ENCODE peak calls at places on chromosomes 11 and 22, in six cellular contexts. One of them, this sample, is unnamed.

GRCh38 chr11:60926500-60926899 is 2.2 kb downstream of the TMEM132A start:
- DNase-seq in IMR-90: no peak
- DNase-seq in NCI-H2081: no peak
- DNase-seq in neural crest cell: no peak
- DNase-seq in T-cell: no peak
- DNase-seq in tibial artery: no peak
- DNase-seq in this sample: peak; percentile 71

GRCh38 chr22:19663286-19663815 is 51.0 kb upstream of the SEPTIN5 start:
- DNase-seq in T-cell: no peak
- DNase-seq in tibial artery: peak; percentile 56
- DNase-seq in neural crest cell: no peak
- DNase-seq in NCI-H2081: peak; percentile 71
- DNase-seq in IMR-90: peak; percentile 76
- DNase-seq in this sample: peak; percentile 76

GRCh38 chr11:33394431-33395109 is 137.4 kb downstream of the HIPK3 start:
- DNase-seq in T-cell: no peak
- DNase-seq in tibial artery: no peak
- DNase-seq in IMR-90: no peak
- DNase-seq in NCI-H2081: no peak
- DNase-seq in neural crest cell: no peak
- DNase-seq in this sample: peak; percentile 71

GRCh38 chr11:72238040-72238450 is 5.9 kb downstream of the PHOX2A start:
- DNase-seq in tibial artery: no peak
- DNase-seq in neural crest cell: peak; percentile 64
- DNase-seq in NCI-H2081: peak; percentile 19
- DNase-seq in T-cell: no peak
- DNase-seq in IMR-90: peak; percentile 67
- DNase-seq in this sample: peak; percentile 64

GRCh38 chr11:119782673-119783072 is 53.7 kb upstream of the NECTIN1 start:
- DNase-seq in T-cell: no peak
- DNase-seq in IMR-90: peak; percentile 8
- DNase-seq in NCI-H2081: no peak
- DNase-seq in neural crest cell: no peak
- DNase-seq in tibial artery: no peak
- DNase-seq in this sample: peak; percentile 62

GRCh38 chr11:95404370-95404769 is 173.4 kb upstream of the SESN3 start:
- DNase-seq in NCI-H2081: no peak
- DNase-seq in IMR-90: no peak
- DNase-seq in neural crest cell: no peak
- DNase-seq in T-cell: no peak
- DNase-seq in tibial artery: no peak
- DNase-seq in this sample: no peak

GRCh38 chr11:1823376-1824220 is 11.2 kb upstream of the SYT8 start:
- DNase-seq in NCI-H2081: no peak
- DNase-seq in T-cell: no peak
- DNase-seq in tibial artery: no peak
- DNase-seq in IMR-90: no peak
- DNase-seq in neural crest cell: no peak
- DNase-seq in this sample: no peak

GRCh38 chr11:13776134-13776815 is 107.8 kb downstream of the FAR1 start:
- DNase-seq in tibial artery: no peak
- DNase-seq in T-cell: peak; percentile 38
- DNase-seq in neural crest cell: no peak
- DNase-seq in IMR-90: no peak
- DNase-seq in NCI-H2081: peak; percentile 20
- DNase-seq in this sample: no peak

GRCh38 chr11:30608534-30608933 is 22.4 kb upstream of the MPPED2 start:
- DNase-seq in tibial artery: no peak
- DNase-seq in T-cell: no peak
- DNase-seq in neural crest cell: no peak
- DNase-seq in IMR-90: no peak
- DNase-seq in NCI-H2081: no peak
- DNase-seq in this sample: no peak

GRCh38 chr11:33552756-33553155 is 147.9 kb downstream of the C11orf91 start:
- DNase-seq in IMR-90: peak; percentile 76
- DNase-seq in tibial artery: no peak
- DNase-seq in T-cell: no peak
- DNase-seq in neural crest cell: no peak
- DNase-seq in NCI-H2081: no peak
- DNase-seq in this sample: no peak

GRCh38 chr11:47186076-47186936 is at the start of gene PACSIN3:
- DNase-seq in neural crest cell: peak; percentile 47
- DNase-seq in tibial artery: no peak
- DNase-seq in NCI-H2081: peak; percentile 30
- DNase-seq in T-cell: no peak
- DNase-seq in IMR-90: peak; percentile 19
- DNase-seq in this sample: no peak

GRCh38 chr11:105244157-105244820 is 104.7 kb upstream of the CARD18 start:
- DNase-seq in IMR-90: peak; percentile 98
- DNase-seq in tibial artery: peak; percentile 39
- DNase-seq in T-cell: no peak
- DNase-seq in neural crest cell: no peak
- DNase-seq in NCI-H2081: no peak
- DNase-seq in this sample: no peak

GRCh38 chr11:94968334-94968958 is 4.9 kb downstream of the CWC15 start:
- DNase-seq in T-cell: no peak
- DNase-seq in NCI-H2081: no peak
- DNase-seq in IMR-90: peak; percentile 60
- DNase-seq in tibial artery: no peak
- DNase-seq in neural crest cell: no peak
- DNase-seq in this sample: peak; percentile 22

GRCh38 chr11:20158597-20159257 is 1.5 kb downstream of the DBX1 start:
- DNase-seq in T-cell: no peak
- DNase-seq in neural crest cell: peak; percentile 77
- DNase-seq in IMR-90: peak; percentile 50
- DNase-seq in NCI-H2081: no peak
- DNase-seq in tibial artery: peak; percentile 39
- DNase-seq in this sample: peak; percentile 6

GRCh38 chr11:96893988-96894387 is 504.2 kb downstream of the JRKL start:
- DNase-seq in T-cell: no peak
- DNase-seq in NCI-H2081: no peak
- DNase-seq in neural crest cell: no peak
- DNase-seq in tibial artery: no peak
- DNase-seq in IMR-90: no peak
- DNase-seq in this sample: no peak

GRCh38 chr11:111735262-111736116 is 30.7 kb downstream of the PPP2R1B start:
- DNase-seq in neural crest cell: no peak
- DNase-seq in T-cell: no peak
- DNase-seq in NCI-H2081: peak; percentile 91
- DNase-seq in tibial artery: peak; percentile 89
- DNase-seq in IMR-90: peak; percentile 99
- DNase-seq in this sample: peak; percentile 94

GRCh38 chr11:58471892-58472291 is 29.9 kb upstream of the OR5B12 start:
- DNase-seq in IMR-90: no peak
- DNase-seq in T-cell: no peak
- DNase-seq in neural crest cell: no peak
- DNase-seq in NCI-H2081: no peak
- DNase-seq in tibial artery: no peak
- DNase-seq in this sample: no peak

GRCh38 chr11:116871248-116871647 is 33.8 kb upstream of the APOA1 start:
- DNase-seq in T-cell: no peak
- DNase-seq in NCI-H2081: no peak
- DNase-seq in IMR-90: peak; percentile 90
- DNase-seq in neural crest cell: no peak
- DNase-seq in tibial artery: no peak
- DNase-seq in this sample: no peak

GRCh38 chr11:125465254-125465653 is 30.8 kb downstream of the FEZ1 start:
- DNase-seq in tibial artery: no peak
- DNase-seq in neural crest cell: no peak
- DNase-seq in T-cell: no peak
- DNase-seq in NCI-H2081: no peak
- DNase-seq in IMR-90: no peak
- DNase-seq in this sample: no peak

GRCh38 chr11:134486704-134487103 is 74.7 kb upstream of the B3GAT1 start:
- DNase-seq in neural crest cell: no peak
- DNase-seq in NCI-H2081: no peak
- DNase-seq in tibial artery: no peak
- DNase-seq in IMR-90: no peak
- DNase-seq in T-cell: no peak
- DNase-seq in this sample: no peak

GRCh38 chr11:126992065-126992803 is 8.3 kb downstream of the KIRREL3 start:
- DNase-seq in neural crest cell: no peak
- DNase-seq in tibial artery: no peak
- DNase-seq in T-cell: no peak
- DNase-seq in NCI-H2081: no peak
- DNase-seq in IMR-90: peak; percentile 98
- DNase-seq in this sample: no peak

GRCh38 chr22:37565830-37566229 is 5.5 kb downstream of the CDC42EP1 start:
- DNase-seq in tibial artery: no peak
- DNase-seq in T-cell: no peak
- DNase-seq in neural crest cell: no peak
- DNase-seq in IMR-90: no peak
- DNase-seq in NCI-H2081: no peak
- DNase-seq in this sample: no peak

GRCh38 chr11:103499710-103500340 is 390.6 kb downstream of the DYNC2H1 start:
- DNase-seq in NCI-H2081: no peak
- DNase-seq in tibial artery: no peak
- DNase-seq in T-cell: no peak
- DNase-seq in IMR-90: peak; percentile 47
- DNase-seq in neural crest cell: no peak
- DNase-seq in this sample: no peak

GRCh38 chr22:19554834-19555404 is 30.7 kb upstream of the CLDN5 start:
- DNase-seq in NCI-H2081: no peak
- DNase-seq in neural crest cell: no peak
- DNase-seq in IMR-90: peak; percentile 35
- DNase-seq in T-cell: no peak
- DNase-seq in tibial artery: no peak
- DNase-seq in this sample: peak; percentile 26

GRCh38 chr11:34157163-34157562 is 51.7 kb downstream of the NAT10 start:
- DNase-seq in neural crest cell: no peak
- DNase-seq in T-cell: no peak
- DNase-seq in tibial artery: no peak
- DNase-seq in NCI-H2081: no peak
- DNase-seq in IMR-90: no peak
- DNase-seq in this sample: no peak

GRCh38 chr11:18578975-18579598 is 9.4 kb downstream of the UEVLD start:
- DNase-seq in IMR-90: no peak
- DNase-seq in T-cell: no peak
- DNase-seq in tibial artery: no peak
- DNase-seq in neural crest cell: no peak
- DNase-seq in NCI-H2081: no peak
- DNase-seq in this sample: no peak

GRCh38 chr11:103091024-103091423 is 936 bp downstream of the DCUN1D5 start:
- DNase-seq in IMR-90: peak; percentile 4
- DNase-seq in tibial artery: no peak
- DNase-seq in neural crest cell: no peak
- DNase-seq in NCI-H2081: peak; percentile 77
- DNase-seq in T-cell: no peak
- DNase-seq in this sample: peak; percentile 28